ENCODE peak calls at places on chromosomes 5 and 9, in four cellular contexts. S is mucosa of gallbladder; R is SW 1271; P is stimulated activated CD8-positive, alpha-beta memory T cell treated with anti-CD3 and anti-CD28 coated beads, Interleukin-15, amount 100 ng/mL, for 4 hours. O is an unnamed sample.

GRCh38 chr5:139243425-139243965 is 45.3 kb upstream of the SIL1 start:
- DNase-seq in S (no peak), R (no peak), P (no peak), O (peak)

GRCh38 chr9:128205296-128205944 is 2.2 kb downstream of the DNM1 start:
- DNase-seq in S (no peak), R (no peak), P (no peak), O (no peak)

GRCh38 chr9:125493861-125494554 is 213.0 kb downstream of the MAPKAP1 start:
- DNase-seq in S (no peak), R (no peak), P (no peak), O (no peak)

GRCh38 chr5:132438931-132439330 is 51.6 kb downstream of the IRF1 start:
- DNase-seq in S (no peak), R (no peak), P (no peak), O (no peak)

GRCh38 chr5:159156839-159157238 is 52.5 kb downstream of the RNF145 start:
- DNase-seq in S (peak), R (peak), P (no peak), O (peak)

GRCh38 chr9:17090041-17090440 is 44.8 kb upstream of the CNTLN start:
- DNase-seq in S (no peak), R (no peak), P (no peak), O (no peak)

GRCh38 chr5:50709471-50709870 is 43.0 kb downstream of the PARP8 start:
- DNase-seq in S (no peak), R (no peak), P (no peak), O (peak)

GRCh38 chr5:56669534-56670483 is 145.5 kb upstream of the MAP3K1 start:
- DNase-seq in S (peak), R (no peak), P (no peak), O (peak)

GRCh38 chr9:83281306-83282255 is 218.6 kb upstream of the RASEF start:
- DNase-seq in S (peak), R (no peak), P (no peak), O (no peak)

GRCh38 chr9:119453490-119453911 is 84.3 kb upstream of the BRINP1 start:
- DNase-seq in S (no peak), R (no peak), P (no peak), O (no peak)

GRCh38 chr9:98838155-98838904 is 30.9 kb downstream of the GALNT12 start:
- DNase-seq in S (no peak), R (no peak), P (no peak), O (no peak)

GRCh38 chr5:171483453-171484177 is 64.2 kb downstream of the FGF18 start:
- DNase-seq in S (peak), R (no peak), P (no peak), O (peak)

GRCh38 chr9:90331826-90332575 is 310.6 kb downstream of the DIRAS2 start:
- DNase-seq in S (no peak), R (no peak), P (no peak), O (peak)

GRCh38 chr5:139588962-139589361 is 27.8 kb downstream of the UBE2D2 start:
- DNase-seq in S (no peak), R (no peak), P (no peak), O (no peak)

O was measured in choroid plexus epithelial cell.